ENCODE peak calls at places on chromosomes 7 and 10, in ten cellular contexts. One of them, this sample, is unnamed.

GRCh38 chr10:122441961-122442360 is 12.5 kb upstream of the ARMS2 start:
- DNase-seq in thoracic aorta: no peak
- DNase-seq in WTC11: no peak
- DNase-seq in pancreas: no peak
- DNase-seq in activated B cell treated with CpG ODN at 0.5 μM for 24 hours: no peak
- DNase-seq in Calu3: peak
- DNase-seq in GM13977: no peak
- DNase-seq in neural crest cell: peak
- DNase-seq in cardiac fibroblast: peak
- DNase-seq in fibroblast of pulmonary artery: peak
- DNase-seq in this sample: no peak

GRCh38 chr7:132290021-132290420 is 286.2 kb downstream of the PLXNA4 start:
- DNase-seq in thoracic aorta: no peak
- DNase-seq in WTC11: no peak
- DNase-seq in pancreas: no peak
- DNase-seq in activated B cell treated with CpG ODN at 0.5 μM for 24 hours: no peak
- DNase-seq in Calu3: no peak
- DNase-seq in GM13977: no peak
- DNase-seq in neural crest cell: no peak
- DNase-seq in cardiac fibroblast: no peak
- DNase-seq in fibroblast of pulmonary artery: no peak
- DNase-seq in this sample: no peak

GRCh38 chr10:132467464-132468149 is 70.0 kb upstream of the INPP5A start:
- DNase-seq in thoracic aorta: no peak
- DNase-seq in WTC11: no peak
- DNase-seq in pancreas: peak
- DNase-seq in activated B cell treated with CpG ODN at 0.5 μM for 24 hours: no peak
- DNase-seq in Calu3: no peak
- DNase-seq in GM13977: no peak
- DNase-seq in neural crest cell: no peak
- DNase-seq in cardiac fibroblast: no peak
- DNase-seq in fibroblast of pulmonary artery: no peak
- DNase-seq in this sample: no peak

GRCh38 chr7:146331369-146331768 is 214.8 kb downstream of the CNTNAP2 start:
- DNase-seq in thoracic aorta: no peak
- DNase-seq in WTC11: no peak
- DNase-seq in pancreas: no peak
- DNase-seq in activated B cell treated with CpG ODN at 0.5 μM for 24 hours: no peak
- DNase-seq in Calu3: no peak
- DNase-seq in GM13977: no peak
- DNase-seq in neural crest cell: no peak
- DNase-seq in cardiac fibroblast: no peak
- DNase-seq in fibroblast of pulmonary artery: no peak
- DNase-seq in this sample: no peak

GRCh38 chr7:1397491-1398327 is 61.6 kb downstream of the MICALL2 start:
- DNase-seq in thoracic aorta: no peak
- DNase-seq in WTC11: no peak
- DNase-seq in pancreas: no peak
- DNase-seq in activated B cell treated with CpG ODN at 0.5 μM for 24 hours: no peak
- DNase-seq in Calu3: no peak
- DNase-seq in GM13977: no peak
- DNase-seq in neural crest cell: no peak
- DNase-seq in cardiac fibroblast: peak
- DNase-seq in fibroblast of pulmonary artery: peak
- DNase-seq in this sample: no peak

GRCh38 chr7:157273208-157274202 is 63.3 kb upstream of the DNAJB6 start:
- DNase-seq in thoracic aorta: peak
- DNase-seq in WTC11: peak
- DNase-seq in pancreas: peak
- DNase-seq in activated B cell treated with CpG ODN at 0.5 μM for 24 hours: peak
- DNase-seq in Calu3: peak
- DNase-seq in GM13977: peak
- DNase-seq in neural crest cell: peak
- DNase-seq in cardiac fibroblast: peak
- DNase-seq in fibroblast of pulmonary artery: peak
- DNase-seq in this sample: peak

GRCh38 chr10:10128387-10128786 is 889.3 kb upstream of the CELF2 start:
- DNase-seq in thoracic aorta: no peak
- DNase-seq in WTC11: no peak
- DNase-seq in pancreas: no peak
- DNase-seq in activated B cell treated with CpG ODN at 0.5 μM for 24 hours: no peak
- DNase-seq in Calu3: no peak
- DNase-seq in GM13977: no peak
- DNase-seq in neural crest cell: no peak
- DNase-seq in cardiac fibroblast: peak
- DNase-seq in fibroblast of pulmonary artery: peak
- DNase-seq in this sample: no peak

GRCh38 chr7:117837841-117838240 is 35.4 kb downstream of the CTTNBP2 start:
- DNase-seq in thoracic aorta: no peak
- DNase-seq in WTC11: no peak
- DNase-seq in pancreas: no peak
- DNase-seq in activated B cell treated with CpG ODN at 0.5 μM for 24 hours: no peak
- DNase-seq in Calu3: peak
- DNase-seq in GM13977: no peak
- DNase-seq in neural crest cell: no peak
- DNase-seq in cardiac fibroblast: no peak
- DNase-seq in fibroblast of pulmonary artery: no peak
- DNase-seq in this sample: no peak

GRCh38 chr7:84746347-84746746 is 440.5 kb downstream of the SEMA3D start:
- DNase-seq in thoracic aorta: no peak
- DNase-seq in WTC11: no peak
- DNase-seq in pancreas: no peak
- DNase-seq in activated B cell treated with CpG ODN at 0.5 μM for 24 hours: no peak
- DNase-seq in Calu3: no peak
- DNase-seq in GM13977: no peak
- DNase-seq in neural crest cell: no peak
- DNase-seq in cardiac fibroblast: peak
- DNase-seq in fibroblast of pulmonary artery: peak
- DNase-seq in this sample: no peak

GRCh38 chr7:99131290-99131689 is 12.6 kb downstream of the SMURF1 start:
- DNase-seq in thoracic aorta: no peak
- DNase-seq in WTC11: no peak
- DNase-seq in pancreas: no peak
- DNase-seq in activated B cell treated with CpG ODN at 0.5 μM for 24 hours: no peak
- DNase-seq in Calu3: no peak
- DNase-seq in GM13977: no peak
- DNase-seq in neural crest cell: no peak
- DNase-seq in cardiac fibroblast: no peak
- DNase-seq in fibroblast of pulmonary artery: no peak
- DNase-seq in this sample: no peak

GRCh38 chr7:29840701-29841100 is 34.4 kb downstream of the WIPF3 start:
- DNase-seq in thoracic aorta: no peak
- DNase-seq in WTC11: no peak
- DNase-seq in pancreas: no peak
- DNase-seq in activated B cell treated with CpG ODN at 0.5 μM for 24 hours: no peak
- DNase-seq in Calu3: no peak
- DNase-seq in GM13977: no peak
- DNase-seq in neural crest cell: no peak
- DNase-seq in cardiac fibroblast: no peak
- DNase-seq in fibroblast of pulmonary artery: no peak
- DNase-seq in this sample: no peak

GRCh38 chr7:19177269-19177668 is 32.0 kb upstream of the FERD3L start:
- DNase-seq in thoracic aorta: no peak
- DNase-seq in WTC11: no peak
- DNase-seq in pancreas: no peak
- DNase-seq in activated B cell treated with CpG ODN at 0.5 μM for 24 hours: no peak
- DNase-seq in Calu3: no peak
- DNase-seq in GM13977: no peak
- DNase-seq in neural crest cell: no peak
- DNase-seq in cardiac fibroblast: no peak
- DNase-seq in fibroblast of pulmonary artery: no peak
- DNase-seq in this sample: no peak

GRCh38 chr10:96292971-96293909 is 11.0 kb upstream of the DNTT start:
- DNase-seq in thoracic aorta: no peak
- DNase-seq in WTC11: no peak
- DNase-seq in pancreas: no peak
- DNase-seq in activated B cell treated with CpG ODN at 0.5 μM for 24 hours: no peak
- DNase-seq in Calu3: no peak
- DNase-seq in GM13977: peak
- DNase-seq in neural crest cell: peak
- DNase-seq in cardiac fibroblast: peak
- DNase-seq in fibroblast of pulmonary artery: peak
- DNase-seq in this sample: no peak

DNA sequence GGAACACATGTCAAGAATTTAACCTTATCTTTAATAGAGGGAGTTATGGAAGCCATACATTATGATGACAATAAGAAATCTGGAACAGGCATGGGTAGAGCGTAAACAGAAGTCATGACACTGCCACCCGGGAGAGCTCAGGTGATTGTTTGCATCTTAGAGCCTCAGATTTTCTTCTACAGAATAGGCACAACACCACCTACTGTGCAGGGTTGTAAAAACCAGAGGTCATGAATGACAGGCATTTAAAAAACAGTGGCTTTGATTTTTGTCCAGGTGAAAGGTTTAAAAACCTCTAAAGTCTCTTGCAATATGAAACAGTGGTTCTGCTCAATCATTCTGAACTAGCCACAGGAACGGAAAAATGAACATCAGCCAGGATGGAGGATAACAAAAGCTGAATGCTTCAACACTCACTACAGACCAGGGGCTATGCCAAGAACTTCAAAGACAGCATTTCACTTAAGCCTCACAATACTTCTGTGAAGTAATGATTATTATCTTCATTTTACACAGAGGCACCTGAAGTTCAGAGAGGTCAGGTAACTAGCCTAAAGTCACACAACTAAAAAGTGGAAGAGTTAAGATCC is 123.8 kb downstream of the SLC25A13 start:
- DNase-seq in thoracic aorta: no peak
- DNase-seq in WTC11: no peak
- DNase-seq in pancreas: no peak
- DNase-seq in activated B cell treated with CpG ODN at 0.5 μM for 24 hours: no peak
- DNase-seq in Calu3: no peak
- DNase-seq in GM13977: no peak
- DNase-seq in neural crest cell: no peak
- DNase-seq in cardiac fibroblast: no peak
- DNase-seq in fibroblast of pulmonary artery: no peak
- DNase-seq in this sample: no peak
- TF ChIP-seq CTCF in thoracic aorta: no peak
- TF ChIP-seq CTCF in WTC11: no peak
- TF ChIP-seq CTCF in pancreas: no peak
- TF ChIP-seq CTCF in activated B cell treated with CpG ODN at 0.5 μM for 24 hours: no peak
- TF ChIP-seq CTCF in Calu3: no peak
- TF ChIP-seq CTCF in GM13977: no peak
- TF ChIP-seq CTCF in neural crest cell: no peak
- TF ChIP-seq CTCF in cardiac fibroblast: no peak
- TF ChIP-seq CTCF in fibroblast of pulmonary artery: no peak
- TF ChIP-seq CTCF in this sample: no peak

GRCh38 chr10:55631071-55631654 is 729.9 kb downstream of the ZWINT start:
- DNase-seq in thoracic aorta: no peak
- DNase-seq in WTC11: peak
- DNase-seq in pancreas: peak
- DNase-seq in activated B cell treated with CpG ODN at 0.5 μM for 24 hours: no peak
- DNase-seq in Calu3: no peak
- DNase-seq in GM13977: peak
- DNase-seq in neural crest cell: peak
- DNase-seq in cardiac fibroblast: peak
- DNase-seq in fibroblast of pulmonary artery: peak
- DNase-seq in this sample: no peak

GRCh38 chr10:55630491-55631056 is 730.5 kb downstream of the ZWINT start:
- DNase-seq in thoracic aorta: no peak
- DNase-seq in WTC11: peak
- DNase-seq in pancreas: peak
- DNase-seq in activated B cell treated with CpG ODN at 0.5 μM for 24 hours: no peak
- DNase-seq in Calu3: no peak
- DNase-seq in GM13977: no peak
- DNase-seq in neural crest cell: peak
- DNase-seq in cardiac fibroblast: no peak
- DNase-seq in fibroblast of pulmonary artery: peak
- DNase-seq in this sample: no peak

GRCh38 chr10:55627526-55628170 is 733.4 kb downstream of the ZWINT start:
- DNase-seq in thoracic aorta: no peak
- DNase-seq in WTC11: peak
- DNase-seq in pancreas: peak
- DNase-seq in activated B cell treated with CpG ODN at 0.5 μM for 24 hours: no peak
- DNase-seq in Calu3: no peak
- DNase-seq in GM13977: no peak
- DNase-seq in neural crest cell: peak
- DNase-seq in cardiac fibroblast: no peak
- DNase-seq in fibroblast of pulmonary artery: no peak
- DNase-seq in this sample: no peak

GRCh38 chr10:55628260-55628701 is 732.8 kb downstream of the ZWINT start:
- DNase-seq in thoracic aorta: no peak
- DNase-seq in WTC11: peak
- DNase-seq in pancreas: peak
- DNase-seq in activated B cell treated with CpG ODN at 0.5 μM for 24 hours: no peak
- DNase-seq in Calu3: no peak
- DNase-seq in GM13977: no peak
- DNase-seq in neural crest cell: peak
- DNase-seq in cardiac fibroblast: no peak
- DNase-seq in fibroblast of pulmonary artery: no peak
- DNase-seq in this sample: no peak

GRCh38 chr10:55629792-55630490 is 731.1 kb downstream of the ZWINT start:
- DNase-seq in thoracic aorta: no peak
- DNase-seq in WTC11: peak
- DNase-seq in pancreas: peak
- DNase-seq in activated B cell treated with CpG ODN at 0.5 μM for 24 hours: no peak
- DNase-seq in Calu3: no peak
- DNase-seq in GM13977: peak
- DNase-seq in neural crest cell: peak
- DNase-seq in cardiac fibroblast: peak
- DNase-seq in fibroblast of pulmonary artery: peak
- DNase-seq in this sample: no peak
- TF ChIP-seq CTCF in thoracic aorta: no peak
- TF ChIP-seq CTCF in WTC11: peak
- TF ChIP-seq CTCF in pancreas: peak
- TF ChIP-seq CTCF in activated B cell treated with CpG ODN at 0.5 μM for 24 hours: no peak
- TF ChIP-seq CTCF in Calu3: no peak
- TF ChIP-seq CTCF in GM13977: peak
- TF ChIP-seq CTCF in neural crest cell: peak
- TF ChIP-seq CTCF in cardiac fibroblast: peak
- TF ChIP-seq CTCF in fibroblast of pulmonary artery: peak
- TF ChIP-seq CTCF in this sample: no peak

GRCh38 chr7:158829342-158830210 is at the start of gene ESYT2:
- DNase-seq in thoracic aorta: peak
- DNase-seq in WTC11: peak
- DNase-seq in pancreas: peak
- DNase-seq in activated B cell treated with CpG ODN at 0.5 μM for 24 hours: peak
- DNase-seq in Calu3: peak
- DNase-seq in GM13977: peak
- DNase-seq in neural crest cell: peak
- DNase-seq in cardiac fibroblast: peak
- DNase-seq in fibroblast of pulmonary artery: peak
- DNase-seq in this sample: peak
- TF ChIP-seq CTCF in thoracic aorta: peak
- TF ChIP-seq CTCF in WTC11: no peak
- TF ChIP-seq CTCF in pancreas: no peak
- TF ChIP-seq CTCF in activated B cell treated with CpG ODN at 0.5 μM for 24 hours: no peak
- TF ChIP-seq CTCF in Calu3: no peak
- TF ChIP-seq CTCF in GM13977: peak
- TF ChIP-seq CTCF in neural crest cell: peak
- TF ChIP-seq CTCF in cardiac fibroblast: no peak
- TF ChIP-seq CTCF in fibroblast of pulmonary artery: no peak
- TF ChIP-seq CTCF in this sample: no peak

DNA sequence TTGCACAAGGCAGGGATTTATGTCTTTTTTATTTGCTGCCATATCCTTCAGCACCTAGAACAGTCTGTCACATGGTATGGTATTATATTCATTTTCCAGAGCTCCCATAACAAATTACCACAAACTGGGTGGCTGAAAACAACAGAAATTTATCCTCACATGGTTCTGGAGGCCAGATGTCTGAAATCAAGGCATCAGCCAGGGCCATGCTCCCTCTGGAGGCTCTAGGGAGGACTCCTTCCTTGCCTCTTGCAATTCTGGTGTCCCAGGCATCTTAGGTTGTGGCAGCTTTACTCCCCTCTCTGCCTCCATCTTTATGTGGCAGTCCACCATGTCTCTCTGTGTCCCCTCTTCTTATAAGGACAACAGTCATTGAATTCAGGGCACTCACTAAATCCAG is 43.1 kb downstream of the MET start:
- DNase-seq in thoracic aorta: no peak
- DNase-seq in WTC11: no peak
- DNase-seq in pancreas: no peak
- DNase-seq in activated B cell treated with CpG ODN at 0.5 μM for 24 hours: no peak
- DNase-seq in Calu3: no peak
- DNase-seq in GM13977: no peak
- DNase-seq in neural crest cell: no peak
- DNase-seq in cardiac fibroblast: no peak
- DNase-seq in fibroblast of pulmonary artery: no peak
- DNase-seq in this sample: no peak
- TF ChIP-seq CTCF in thoracic aorta: no peak
- TF ChIP-seq CTCF in WTC11: no peak
- TF ChIP-seq CTCF in pancreas: no peak
- TF ChIP-seq CTCF in activated B cell treated with CpG ODN at 0.5 μM for 24 hours: no peak
- TF ChIP-seq CTCF in Calu3: no peak
- TF ChIP-seq CTCF in GM13977: no peak
- TF ChIP-seq CTCF in neural crest cell: no peak
- TF ChIP-seq CTCF in cardiac fibroblast: peak
- TF ChIP-seq CTCF in fibroblast of pulmonary artery: no peak
- TF ChIP-seq CTCF in this sample: no peak

This sample was measured in natural killer cell.